ENCODE peak calls at places on chromosomes 4 and X, in nine cellular contexts. H, L, A, F, V, W, T, O and G are unnamed samples.

GRCh38 chr4:169398294-169398693 is 127.5 kb upstream of the SH3RF1 start:
- DNase-seq in H (no peak), L (no peak), A (peak), F (no peak), V (peak), W (peak), T (no peak), O (no peak), G (no peak)

GRCh38 chrX:78710146-78710545 is 37.4 kb upstream of the LPAR4 start:
- DNase-seq in H (no peak), L (no peak), A (no peak), F (no peak), V (peak), W (no peak), T (no peak), O (no peak), G (no peak)

GRCh38 chrX:100615015-100615414 is 21.6 kb downstream of the TSPAN6 start:
- DNase-seq in H (no peak), L (no peak), A (peak), F (no peak), V (peak), W (peak), T (peak), O (no peak), G (no peak)

GRCh38 chr4:127533028-127533700 is 99.6 kb upstream of the INTU start:
- DNase-seq in H (no peak), L (no peak), A (no peak), F (no peak), V (no peak), W (no peak), T (no peak), O (no peak), G (peak)

GRCh38 chr4:94516999-94517398 is 65.3 kb downstream of the PDLIM5 start:
- DNase-seq in H (no peak), L (no peak), A (peak), F (no peak), V (peak), W (no peak), T (peak), O (no peak), G (no peak)

GRCh38 chrX:151396042-151396826 is 772 bp upstream of the VMA21 start:
- DNase-seq in H (no peak), L (no peak), A (peak), F (no peak), V (peak), W (no peak), T (no peak), O (peak), G (peak)

GRCh38 chr4:166594326-166594946 is 639.9 kb downstream of the SPOCK3 start:
- DNase-seq in H (no peak), L (peak), A (peak), F (no peak), V (peak), W (peak), T (peak), O (no peak), G (no peak)

GRCh38 chr4:3494501-3494900 is 31.4 kb downstream of the DOK7 start:
- DNase-seq in H (no peak), L (no peak), A (no peak), F (no peak), V (no peak), W (no peak), T (no peak), O (no peak), G (no peak)

GRCh38 chrX:68912113-68912980 is 83.5 kb downstream of the EFNB1 start:
- DNase-seq in H (no peak), L (peak), A (no peak), F (no peak), V (no peak), W (no peak), T (no peak), O (no peak), G (no peak)

GRCh38 chrX:154735695-154736393 is 15.0 kb downstream of the GAB3 start:
- DNase-seq in H (no peak), L (no peak), A (peak), F (no peak), V (peak), W (no peak), T (no peak), O (no peak), G (peak)

GRCh38 chrX:51743179-51743957 is at the start of gene GSPT2:
- DNase-seq in H (peak), L (peak), A (peak), F (peak), V (peak), W (peak), T (no peak), O (peak), G (peak)

GRCh38 chr4:52780206-52780605 is 29.0 kb upstream of the ERVMER34-1 start:
- DNase-seq in H (no peak), L (no peak), A (peak), F (no peak), V (peak), W (no peak), T (no peak), O (no peak), G (no peak)

GRCh38 chr4:151031831-151032605 is 16.9 kb upstream of the LRBA start:
- DNase-seq in H (no peak), L (no peak), A (peak), F (no peak), V (peak), W (no peak), T (no peak), O (no peak), G (no peak)

GRCh38 chrX:9842541-9842940 is 56.3 kb downstream of the SHROOM2 start:
- DNase-seq in H (no peak), L (peak), A (no peak), F (no peak), V (no peak), W (no peak), T (no peak), O (no peak), G (no peak)

GRCh38 chr4:40377462-40378385 is 42.6 kb downstream of the CHRNA9 start:
- DNase-seq in H (no peak), L (no peak), A (no peak), F (no peak), V (peak), W (no peak), T (no peak), O (no peak), G (no peak)

GRCh38 chr4:10342866-10343265 is 114.4 kb downstream of the ZNF518B start:
- DNase-seq in H (no peak), L (no peak), A (no peak), F (no peak), V (no peak), W (no peak), T (no peak), O (no peak), G (no peak)

GRCh38 chr4:2073808-2074481 is 14.8 kb downstream of the NAT8L start:
- DNase-seq in H (no peak), L (no peak), A (no peak), F (no peak), V (no peak), W (no peak), T (no peak), O (no peak), G (no peak)

GRCh38 chrX:133188631-133189030 is 29.5 kb downstream of the TFDP3 start:
- DNase-seq in H (no peak), L (no peak), A (no peak), F (no peak), V (no peak), W (no peak), T (no peak), O (no peak), G (no peak)

GRCh38 chrX:139058831-139059495 is 347.4 kb upstream of the FGF13 start:
- DNase-seq in H (no peak), L (no peak), A (peak), F (no peak), V (peak), W (no peak), T (no peak), O (no peak), G (no peak)

GRCh38 chr4:137572163-137572562 is 39.9 kb upstream of the PCDH18 start:
- DNase-seq in H (no peak), L (no peak), A (no peak), F (no peak), V (no peak), W (no peak), T (no peak), O (no peak), G (no peak)

GRCh38 chrX:20378291-20378920 is 111.7 kb upstream of the RPS6KA3 start:
- DNase-seq in H (no peak), L (no peak), A (peak), F (no peak), V (peak), W (no peak), T (no peak), O (no peak), G (peak)

GRCh38 chrX:18701621-18702361 is 5.7 kb upstream of the PPEF1 start:
- DNase-seq in H (no peak), L (no peak), A (peak), F (no peak), V (no peak), W (no peak), T (no peak), O (no peak), G (peak)

GRCh38 chrX:70455366-70456202 is 10.9 kb downstream of the DLG3 start:
- DNase-seq in H (no peak), L (no peak), A (peak), F (no peak), V (no peak), W (no peak), T (no peak), O (no peak), G (no peak)
- H3K27ac ChIP-seq in H (no peak), L (peak), A (peak), F (peak), V (no peak), W (peak), T (peak), O (peak), G (peak)

GRCh38 chrX:41238543-41238942 is 95.4 kb upstream of the DDX3X start:
- DNase-seq in H (no peak), L (no peak), A (peak), F (no peak), V (peak), W (peak), T (no peak), O (no peak), G (no peak)
- H3K27ac ChIP-seq in H (no peak), L (no peak), A (peak), F (no peak), V (no peak), W (no peak), T (no peak), O (no peak), G (no peak)

GRCh38 chrX:16838202-16839066 is 31.7 kb downstream of the RBBP7 start:
- DNase-seq in H (no peak), L (no peak), A (no peak), F (no peak), V (peak), W (no peak), T (no peak), O (no peak), G (no peak)
- H3K27ac ChIP-seq in H (no peak), L (no peak), A (no peak), F (peak), V (peak), W (no peak), T (no peak), O (no peak), G (peak)

GRCh38 chr4:123327346-123327745 is 69.2 kb upstream of the SPRY1 start:
- DNase-seq in H (no peak), L (no peak), A (no peak), F (no peak), V (no peak), W (no peak), T (no peak), O (no peak), G (no peak)
- H3K27ac ChIP-seq in H (no peak), L (no peak), A (no peak), F (no peak), V (no peak), W (no peak), T (no peak), O (no peak), G (no peak)

GRCh38 chr4:121219222-121219621 is 55.1 kb upstream of the TNIP3 start:
- DNase-seq in H (no peak), L (no peak), A (no peak), F (no peak), V (no peak), W (no peak), T (no peak), O (no peak), G (no peak)
- H3K27ac ChIP-seq in H (no peak), L (no peak), A (no peak), F (no peak), V (no peak), W (no peak), T (no peak), O (no peak), G (no peak)

GRCh38 chr4:102824398-102824797 is 3.0 kb downstream of the UBE2D3 start:
- DNase-seq in H (no peak), L (no peak), A (no peak), F (no peak), V (peak), W (no peak), T (no peak), O (no peak), G (no peak)
- H3K27ac ChIP-seq in H (peak), L (no peak), A (no peak), F (peak), V (peak), W (no peak), T (no peak), O (no peak), G (peak)

DNA sequence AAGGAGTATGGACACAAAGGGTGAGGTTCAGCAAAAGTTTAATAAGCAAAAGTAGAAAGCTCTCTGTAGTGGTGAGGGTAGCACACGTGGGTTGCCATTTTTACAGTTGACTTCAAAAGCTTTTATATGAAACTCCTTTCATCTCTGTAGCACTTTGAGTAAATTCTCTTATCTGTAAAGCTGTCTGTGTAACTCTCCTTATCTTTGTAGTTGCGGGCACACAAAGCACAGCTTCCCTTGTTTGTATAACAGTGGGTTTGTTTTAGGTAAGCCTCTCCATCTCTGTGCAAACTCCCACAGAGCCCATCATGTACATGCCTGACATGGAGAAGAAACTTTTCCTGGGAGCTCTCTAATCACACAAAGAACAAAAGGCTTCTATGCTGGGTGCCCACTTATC is 325.9 kb upstream of the PABPC5 start:
- DNase-seq in H (no peak), L (no peak), A (no peak), F (no peak), V (no peak), W (no peak), T (no peak), O (no peak), G (no peak)
- H3K27ac ChIP-seq in H (no peak), L (no peak), A (no peak), F (no peak), V (no peak), W (no peak), T (no peak), O (no peak), G (no peak)